ENCODE peak calls at places on chromosome 13, in four cellular contexts. N is K562, E is SK-N-SH, T is GM12878. S is an unnamed sample.

GRCh38 chr13:71492346-71492871 is 374.6 kb downstream of the DACH1 start:
- DNase-seq in E (no peak), N (no peak), T (no peak), S (no peak)

GRCh38 chr13:20351279-20352022 is 119.3 kb upstream of the GJB6 start:
- DNase-seq in N (no peak), E (no peak), T (no peak), S (no peak)

GRCh38 chr13:54194233-54195024 is 1165.8 kb downstream of the OLFM4 start:
- DNase-seq in N (no peak), T (no peak), E (no peak), S (no peak)

GRCh38 chr13:46795321-46795720 is 1.6 kb downstream of the ESD start:
- DNase-seq in N (no peak), E (no peak), T (no peak), S (no peak)

GRCh38 chr13:96728463-96728862 is 265.8 kb downstream of the OXGR1 start:
- DNase-seq in T (no peak), E (no peak), N (no peak), S (no peak)

GRCh38 chr13:107835339-107836018 is 379.9 kb downstream of the LIG4 start:
- DNase-seq in N (no peak), T (no peak), E (no peak), S (no peak)

GRCh38 chr13:97125051-97125809 is 96.9 kb upstream of the MBNL2 start:
- DNase-seq in N (no peak), T (peak), E (peak), S (no peak)

GRCh38 chr13:45205124-45205523 is 4.3 kb upstream of the KCTD4 start:
- DNase-seq in E (no peak), T (no peak), N (no peak), S (no peak)

GRCh38 chr13:87661471-87661870 is 9.7 kb upstream of the SLITRK5 start:
- DNase-seq in N (no peak), T (no peak), E (no peak), S (no peak)

GRCh38 chr13:52459668-52460067 is 4.4 kb downstream of the CKAP2 start:
- DNase-seq in T (no peak), E (no peak), N (no peak), S (no peak)

GRCh38 chr13:91347996-91348905 is 764 bp downstream of the MIR17HG start:
- DNase-seq in N (peak), E (no peak), T (no peak), S (no peak)

GRCh38 chr13:21079761-21080730 is 18.7 kb upstream of the LATS2 start:
- DNase-seq in E (no peak), T (no peak), N (no peak), S (no peak)

GRCh38 chr13:33289966-33290365 is 4.4 kb upstream of the STARD13 start:
- DNase-seq in N (no peak), E (no peak), T (no peak), S (no peak)

GRCh38 chr13:90717451-90717936 is 630.0 kb upstream of the MIR17HG start:
- DNase-seq in E (no peak), T (no peak), N (no peak), S (no peak)

GRCh38 chr13:114101831-114102520 is 30.4 kb downstream of the RASA3 start:
- DNase-seq in E (peak), T (no peak), N (no peak), S (no peak)

GRCh38 chr13:20828540-20829364 is 55.0 kb upstream of the EEF1AKMT1 start:
- DNase-seq in T (peak), N (no peak), E (peak), S (peak)

GRCh38 chr13:73065665-73066350 is 7.0 kb downstream of the KLF5 start:
- DNase-seq in N (no peak), E (no peak), T (no peak), S (no peak)

GRCh38 chr13:109000207-109000606 is 370.8 kb downstream of the MYO16 start:
- DNase-seq in E (no peak), T (no peak), N (no peak), S (no peak)

GRCh38 chr13:113951246-113951999 is 22.5 kb downstream of the C13orf46 start:
- DNase-seq in N (peak), E (peak), T (no peak), S (peak)

GRCh38 chr13:49641810-49642291 is 13.5 kb downstream of the ARL11 start:
- DNase-seq in E (no peak), N (peak), T (no peak), S (no peak)

GRCh38 chr13:43558312-43558711 is 228.5 kb downstream of the ENOX1 start:
- DNase-seq in N (no peak), T (no peak), E (no peak), S (no peak)

GRCh38 chr13:50080856-50081105 is 65.5 kb downstream of the KCNRG start:
- DNase-seq in E (no peak), N (no peak), T (no peak), S (no peak)

GRCh38 chr13:98452851-98453250 is 124.1 kb downstream of the STK24 start:
- DNase-seq in N (no peak), E (no peak), T (no peak), S (no peak)

GRCh38 chr13:82341116-82341515 is 1541.2 kb downstream of the SLITRK1 start:
- DNase-seq in N (no peak), E (no peak), T (no peak), S (no peak)

GRCh38 chr13:64414381-64414780 is 2815.8 kb downstream of the PCDH9 start:
- DNase-seq in T (no peak), N (no peak), E (no peak), S (no peak)

GRCh38 chr13:108656742-108657141 is 27.3 kb downstream of the MYO16 start:
- DNase-seq in N (no peak), T (no peak), E (no peak), S (no peak)

GRCh38 chr13:48682452-48682851 is 28.7 kb downstream of the CYSLTR2 start:
- DNase-seq in N (no peak), E (no peak), T (no peak), S (no peak)

GRCh38 chr13:31050486-31051400 is 111.0 kb downstream of the HSPH1 start:
- DNase-seq in N (peak), E (peak), T (no peak), S (no peak)

GRCh38 chr13:30864352-30865130 is 41.5 kb upstream of the MEDAG start:
- DNase-seq in N (no peak), E (peak), T (no peak), S (no peak)

GRCh38 chr13:31207630-31208549 is 8.1 kb downstream of the B3GLCT start:
- DNase-seq in N (no peak), E (no peak), T (no peak), S (no peak)

GRCh38 chr13:50677687-50678463 is 165.6 kb downstream of the DLEU7 start:
- DNase-seq in E (no peak), N (no peak), T (no peak), S (no peak)

GRCh38 chr13:98416408-98416807 is 160.5 kb downstream of the STK24 start:
- DNase-seq in T (no peak), N (no peak), E (no peak), S (no peak)

GRCh38 chr13:44165895-44166496 is 207.6 kb upstream of the SERP2 start:
- DNase-seq in E (no peak), T (no peak), N (no peak), S (no peak)

GRCh38 chr13:98576215-98576945 is 527 bp downstream of the STK24 start:
- DNase-seq in E (peak), N (peak), T (no peak), S (no peak)

GRCh38 chr13:73216381-73216831 is 157.6 kb downstream of the KLF5 start:
- DNase-seq in E (no peak), N (no peak), T (no peak), S (no peak)

GRCh38 chr13:90518398-90518797 is 829.1 kb upstream of the MIR17HG start:
- DNase-seq in E (no peak), N (no peak), T (no peak), S (no peak)

GRCh38 chr13:80798576-80799133 is 457.7 kb upstream of the SPRY2 start:
- DNase-seq in T (no peak), E (no peak), N (no peak), S (no peak)
- TF ChIP-seq YY1 in T (no peak), E (no peak), N (no peak), S (no peak)

GRCh38 chr13:111280666-111281577 is 39.5 kb upstream of the TEX29 start:
- DNase-seq in E (no peak), T (no peak), N (no peak), S (no peak)
- H3K4me3 ChIP-seq in E (no peak), T (no peak), N (no peak), S (no peak)

DNA sequence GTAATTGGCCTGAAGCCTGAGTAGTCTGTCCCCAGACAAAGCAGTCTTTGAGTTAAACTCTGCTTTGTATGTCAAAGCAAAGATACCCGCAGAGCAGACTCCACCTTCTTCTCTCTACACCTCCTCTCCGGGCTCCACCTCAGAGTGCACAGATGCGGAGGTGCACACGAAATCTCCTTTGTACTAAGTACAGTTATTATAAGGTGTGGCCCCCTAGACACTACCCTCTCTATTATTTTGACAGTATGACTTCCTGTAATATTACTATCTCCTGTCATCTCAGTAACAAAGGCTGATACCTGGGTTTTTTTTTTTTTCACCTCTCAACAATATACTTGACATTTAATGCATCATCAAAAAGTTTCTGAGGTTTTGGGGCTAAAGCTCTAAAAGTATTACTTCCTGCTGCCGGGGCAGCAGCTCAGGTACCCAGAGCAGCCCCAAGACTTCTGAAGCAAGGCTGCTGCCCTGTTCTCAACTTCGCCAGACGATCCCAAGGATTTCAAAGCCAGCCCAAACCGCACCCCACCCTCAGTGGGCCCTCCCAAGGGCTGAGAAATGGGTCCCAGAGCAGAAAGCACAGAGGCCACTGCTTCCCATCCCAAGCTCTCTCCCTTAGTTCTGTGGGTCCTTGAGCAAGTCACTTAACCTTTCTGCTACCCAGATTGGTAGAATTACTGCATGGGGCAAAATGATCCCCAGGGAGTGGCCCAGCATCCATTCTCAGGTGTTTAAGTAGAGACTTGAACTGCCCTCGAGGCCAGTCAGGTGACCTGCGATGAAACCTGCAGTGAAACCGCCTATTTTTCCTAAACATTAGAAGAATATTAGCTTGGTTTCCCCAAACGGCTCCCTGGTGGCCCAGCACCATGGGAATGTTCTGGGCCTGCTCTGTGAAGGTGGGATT is 180.6 kb downstream of the FOXO1 start:
- DNase-seq in N (no peak), T (no peak), E (no peak), S (no peak)
- TF ChIP-seq YY1 in N (no peak), T (no peak), E (no peak), S (no peak)

GRCh38 chr13:24142453-24142852 is 18.1 kb upstream of the SPATA13 start:
- DNase-seq in N (no peak), T (no peak), E (no peak), S (no peak)

GRCh38 chr13:24138911-24139310 is 21.6 kb upstream of the SPATA13 start:
- DNase-seq in T (no peak), E (no peak), N (no peak), S (no peak)

GRCh38 chr13:24141333-24141910 is 19.1 kb upstream of the SPATA13 start:
- DNase-seq in N (no peak), T (no peak), E (no peak), S (no peak)

GRCh38 chr13:24145231-24145630 is 15.3 kb upstream of the SPATA13 start:
- DNase-seq in T (no peak), E (no peak), N (no peak), S (no peak)

GRCh38 chr13:24142886-24143285 is 17.6 kb upstream of the SPATA13 start:
- DNase-seq in E (no peak), T (no peak), N (no peak), S (no peak)
- H3K4me3 ChIP-seq in E (no peak), T (no peak), N (no peak), S (no peak)

DNA sequence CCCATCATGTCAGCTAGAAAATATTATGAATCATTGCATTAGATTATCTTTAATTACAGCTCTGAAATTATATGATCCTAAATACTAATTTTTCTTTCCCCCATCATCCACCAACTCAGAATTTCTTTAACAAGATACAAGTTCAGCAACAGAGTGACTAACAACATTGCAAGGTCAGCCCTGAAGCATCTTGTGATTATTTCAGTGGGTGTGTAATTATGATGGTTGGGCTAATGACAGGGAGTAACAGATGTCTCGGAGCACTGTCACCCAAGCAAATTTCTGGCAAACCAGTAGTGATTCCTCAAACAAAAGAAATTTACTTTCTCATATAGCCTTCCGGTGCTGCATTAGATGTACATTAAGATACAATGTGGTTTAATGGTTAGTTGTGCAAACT is 238.9 kb downstream of the ITGBL1 start:
- DNase-seq in N (no peak), T (no peak), E (no peak), S (no peak)
- TF ChIP-seq YY1 in N (no peak), T (no peak), E (no peak), S (no peak)

DNA sequence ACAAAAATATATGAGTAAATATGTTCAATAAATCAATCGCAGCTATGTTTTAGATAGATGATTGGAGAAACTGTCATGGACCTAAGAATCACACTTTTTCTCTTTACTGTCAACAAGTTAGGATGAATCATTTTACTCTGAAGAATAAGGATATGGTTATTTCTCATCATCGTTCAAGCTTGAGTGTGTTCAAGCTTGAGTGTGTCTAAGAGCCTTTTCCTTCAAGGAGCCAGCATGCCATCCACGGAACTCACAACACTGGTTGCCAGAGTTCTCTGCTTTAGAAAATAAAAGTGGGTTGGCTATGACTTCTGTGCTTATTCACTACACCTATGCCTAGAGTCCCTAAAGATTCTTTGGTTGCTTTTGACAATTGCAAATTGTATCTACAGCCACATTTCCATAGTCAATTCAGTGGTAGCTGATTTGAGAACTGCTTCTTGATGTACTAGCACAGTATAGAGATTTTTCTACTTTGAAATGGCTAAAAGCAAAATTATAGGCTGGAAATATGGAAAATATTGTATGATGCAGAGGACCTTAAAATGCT is 58.1 kb upstream of the SCEL start:
- DNase-seq in E (no peak), N (no peak), T (no peak), S (no peak)
- H3K4me3 ChIP-seq in E (no peak), N (no peak), T (peak), S (no peak)

GRCh38 chr13:28680541-28680940 is 21.6 kb downstream of the POMP start:
- DNase-seq in E (no peak), T (no peak), N (no peak), S (no peak)

GRCh38 chr13:28684257-28684656 is 25.3 kb downstream of the POMP start:
- DNase-seq in N (no peak), E (no peak), T (no peak), S (peak)

GRCh38 chr13:28685114-28685513 is 26.2 kb downstream of the POMP start:
- DNase-seq in E (no peak), T (no peak), N (no peak), S (no peak)

DNA sequence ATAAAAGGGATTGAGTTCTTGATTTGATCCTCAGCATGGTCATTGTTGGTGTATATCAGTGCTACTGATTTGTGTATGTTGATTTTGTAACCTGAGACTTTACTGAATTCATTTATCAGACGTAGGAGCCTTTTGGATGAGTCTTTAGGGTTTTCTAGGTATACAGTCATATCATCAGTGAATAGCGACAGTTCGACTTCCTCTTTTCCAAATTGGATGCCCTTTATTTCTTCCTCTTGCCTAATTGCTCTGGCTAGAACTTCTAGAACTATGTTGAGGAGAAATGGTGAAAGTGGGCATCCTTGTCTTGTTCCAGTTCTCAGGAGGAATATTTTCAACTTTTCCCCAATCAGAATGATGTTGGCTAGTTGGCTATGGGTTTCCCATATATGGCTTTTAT is 27.0 kb downstream of the POMP start:
- DNase-seq in N (no peak), T (no peak), E (no peak), S (no peak)
- TF ChIP-seq YY1 in N (no peak), T (no peak), E (no peak), S (no peak)

GRCh38 chr13:26133286-26133685 is 81.5 kb upstream of the SHISA2 start:
- DNase-seq in E (no peak), T (no peak), N (no peak), S (no peak)
- H3K4me3 ChIP-seq in E (no peak), T (no peak), N (no peak), S (no peak)

GRCh38 chr13:78147905-78148304 is 229.3 kb upstream of the EDNRB start:
- DNase-seq in T (no peak), N (no peak), E (no peak), S (no peak)
- TF ChIP-seq YY1 in T (no peak), N (no peak), E (peak), S (no peak)

S was measured in NT2/D1.